ENCODE peak calls at places on chromosomes 1 and 21, in four cellular contexts. F, K, X and W are unnamed samples.

GRCh38 chr1:244207042-244207934 is 156.2 kb downstream of the ZBTB18 start:
- DNase-seq in F (no peak), K (no peak), X (no peak), W (no peak)

GRCh38 chr1:5331101-5331500 is 661.1 kb downstream of the NPHP4 start:
- DNase-seq in F (no peak), K (no peak), X (no peak), W (no peak)

GRCh38 chr1:54337928-54338327 is 68.3 kb downstream of the SSBP3 start:
- DNase-seq in F (no peak), K (no peak), X (no peak), W (no peak)

GRCh38 chr1:42960693-42961559 is 2.3 kb upstream of the SLC2A1 start:
- DNase-seq in F (no peak), K (peak), X (no peak), W (no peak)

GRCh38 chr1:184888505-184888904 is 85.8 kb downstream of the NIBAN1 start:
- DNase-seq in F (no peak), K (no peak), X (no peak), W (no peak)

GRCh38 chr1:165816801-165817497 is 10.5 kb upstream of the UCK2 start:
- DNase-seq in F (no peak), K (no peak), X (no peak), W (no peak)

GRCh38 chr1:234231061-234231892 is 142.0 kb upstream of the COA6 start:
- DNase-seq in F (no peak), K (no peak), X (peak), W (peak)

GRCh38 chr1:168693197-168693871 is 35.7 kb downstream of the DPT start:
- DNase-seq in F (no peak), K (peak), X (no peak), W (no peak)

GRCh38 chr1:55586771-55587170 is 371.6 kb upstream of the USP24 start:
- DNase-seq in F (no peak), K (no peak), X (no peak), W (no peak)

GRCh38 chr1:76073471-76073870 is 1.1 kb upstream of the ST6GALNAC3 start:
- DNase-seq in F (no peak), K (no peak), X (no peak), W (no peak)

GRCh38 chr1:157496121-157496526 is 56.2 kb downstream of the FCRL5 start:
- DNase-seq in F (no peak), K (peak), X (peak), W (peak)

GRCh38 chr21:45353200-45353599 is 51.8 kb upstream of the COL18A1 start:
- DNase-seq in F (no peak), K (no peak), X (no peak), W (no peak)

GRCh38 chr1:181318022-181318857 is 165.1 kb upstream of the CACNA1E start:
- DNase-seq in F (no peak), K (no peak), X (peak), W (peak)

GRCh38 chr1:59169703-59170102 is 127.2 kb upstream of the FGGY start:
- DNase-seq in F (no peak), K (no peak), X (no peak), W (no peak)

GRCh38 chr1:186763107-186763506 is 65.6 kb upstream of the PLA2G4A start:
- DNase-seq in F (no peak), K (no peak), X (no peak), W (no peak)

GRCh38 chr1:4485398-4485797 is 169.0 kb upstream of the AJAP1 start:
- DNase-seq in F (no peak), K (no peak), X (no peak), W (no peak)

GRCh38 chr1:159929155-159930051 is 4.1 kb upstream of the TAGLN2 start:
- DNase-seq in F (no peak), K (no peak), X (peak), W (no peak)

GRCh38 chr1:149846042-149846441 is 53.3 kb upstream of the BOLA1 start:
- DNase-seq in F (no peak), K (no peak), X (no peak), W (no peak)

GRCh38 chr1:149848811-149849210 is 50.6 kb upstream of the BOLA1 start:
- DNase-seq in F (no peak), K (peak), X (no peak), W (no peak)

GRCh38 chr1:149845416-149845815 is 54.0 kb upstream of the BOLA1 start:
- DNase-seq in F (no peak), K (no peak), X (no peak), W (no peak)

GRCh38 chr1:149848340-149848771 is 51.0 kb upstream of the BOLA1 start:
- DNase-seq in F (no peak), K (peak), X (no peak), W (no peak)

GRCh38 chr1:149846600-149847466 is 52.5 kb upstream of the BOLA1 start:
- DNase-seq in F (no peak), K (no peak), X (no peak), W (no peak)
- TF ChIP-seq SUZ12 in F (no peak), K (no peak), X (no peak), W (no peak)

DNA sequence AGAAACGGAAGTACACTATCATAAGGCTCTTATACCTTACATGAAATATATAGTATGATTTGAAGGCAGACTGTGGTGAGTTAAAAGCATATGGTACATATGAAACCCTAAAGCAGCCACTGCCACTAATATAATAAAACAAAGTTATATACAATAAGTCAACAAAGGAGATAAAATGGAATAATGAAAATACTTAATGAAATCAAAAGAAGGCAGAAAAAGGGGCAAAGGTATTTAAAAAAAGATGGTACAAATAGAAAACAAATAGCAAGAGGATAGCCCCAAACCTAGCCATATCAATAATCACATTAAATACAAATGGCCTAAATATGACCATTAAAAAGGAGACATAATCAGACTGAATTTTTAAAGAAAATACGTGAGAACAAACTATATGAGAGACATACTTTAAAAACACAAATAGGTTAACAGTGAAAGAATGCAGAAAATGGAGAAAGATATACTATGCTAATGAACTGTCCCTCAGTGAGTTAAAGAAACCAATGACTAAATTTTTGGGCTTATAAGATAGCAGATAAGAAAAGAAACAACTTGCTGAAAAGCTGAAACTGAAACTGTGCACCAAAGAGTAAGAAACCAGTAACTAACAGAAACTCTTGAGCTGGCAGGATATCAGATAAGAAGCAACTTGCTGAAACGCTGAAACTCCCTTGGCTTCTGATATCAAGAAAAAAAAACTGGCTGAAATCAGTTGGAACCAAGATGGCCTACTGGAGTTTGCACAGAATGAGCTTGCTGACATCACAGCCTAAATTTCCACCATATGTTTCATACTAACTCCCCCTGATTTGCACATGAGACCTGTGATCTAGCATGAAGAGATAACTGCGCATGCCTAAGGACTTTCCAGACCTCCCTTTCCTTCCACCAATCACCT is 44.3 kb upstream of the IL10 start:
- DNase-seq in F (peak), K (no peak), X (no peak), W (no peak)
- TF ChIP-seq SP1 in F (no peak), K (no peak), X (no peak), W (no peak)

GRCh38 chr21:21030311-21030710 is 32.1 kb downstream of the NCAM2 start:
- DNase-seq in F (no peak), K (no peak), X (no peak), W (no peak)

GRCh38 chr21:21034046-21034445 is 35.8 kb downstream of the NCAM2 start:
- DNase-seq in F (no peak), K (no peak), X (no peak), W (no peak)

GRCh38 chr21:21025742-21026141 is 27.5 kb downstream of the NCAM2 start:
- DNase-seq in F (no peak), K (no peak), X (no peak), W (no peak)

GRCh38 chr21:21029159-21029558 is 30.9 kb downstream of the NCAM2 start:
- DNase-seq in F (no peak), K (no peak), X (no peak), W (no peak)

DNA sequence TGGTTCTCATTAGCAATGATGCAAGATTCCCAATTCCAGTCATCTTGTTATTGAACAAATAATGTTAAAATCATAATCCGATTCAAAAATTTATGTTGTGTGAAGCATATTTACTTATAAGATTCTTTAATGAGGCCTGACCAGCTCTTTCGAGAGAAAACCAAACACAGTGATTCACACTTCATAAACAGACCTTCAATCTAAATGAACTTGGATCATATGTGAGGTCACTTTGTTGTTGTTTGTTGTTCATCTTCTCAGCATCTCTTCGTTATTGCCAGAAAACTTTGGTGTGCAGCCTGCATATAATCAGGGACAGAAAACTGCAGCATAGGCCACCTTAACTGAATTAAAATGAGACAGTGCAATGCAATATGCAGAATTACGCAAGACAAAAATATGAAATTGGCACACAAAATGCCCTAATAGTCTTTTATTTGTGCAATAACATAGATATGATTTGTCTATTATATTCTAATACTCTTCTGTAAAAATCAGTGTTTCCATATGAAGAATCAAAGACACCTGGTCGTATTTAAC is 30.1 kb downstream of the NCAM2 start:
- DNase-seq in F (no peak), K (no peak), X (no peak), W (no peak)
- TF ChIP-seq SUZ12 in F (no peak), K (no peak), X (no peak), W (no peak)

DNA sequence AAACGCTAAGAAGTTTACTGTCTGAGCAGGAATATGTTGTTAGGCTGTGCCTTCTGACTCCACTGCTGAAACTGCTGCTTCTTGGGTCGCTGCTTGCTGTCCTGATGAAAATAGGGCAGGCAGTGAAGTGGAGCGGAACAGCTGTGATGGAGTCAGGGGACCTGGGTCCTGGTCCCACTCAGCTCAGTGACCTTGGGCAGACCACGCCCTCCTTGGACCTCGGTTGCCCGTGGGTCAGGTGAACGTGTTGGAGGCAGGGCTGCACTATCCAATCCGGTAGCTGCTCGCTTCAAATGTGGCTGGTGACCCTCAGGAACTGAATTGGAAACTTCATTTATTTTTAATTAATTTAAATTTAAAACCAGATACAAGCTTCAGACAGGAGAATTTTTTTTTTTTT is 33.5 kb upstream of the IFFO2 start:
- DNase-seq in F (no peak), K (no peak), X (no peak), W (no peak)
- TF ChIP-seq SP1 in F (no peak), K (no peak), X (no peak), W (no peak)

GRCh38 chr21:42310411-42311001 is 4.7 kb downstream of the TFF3 start:
- DNase-seq in F (no peak), K (no peak), X (no peak), W (no peak)
- TF ChIP-seq SUZ12 in F (no peak), K (no peak), X (no peak), W (no peak)

GRCh38 chr1:85884372-85885035 is 176.3 kb upstream of the ZNHIT6 start:
- DNase-seq in F (no peak), K (peak), X (no peak), W (peak)
- TF ChIP-seq SP1 in F (no peak), K (no peak), X (no peak), W (no peak)